ENCODE peak calls at places on chromosomes 16 and 17, in six cellular contexts. One of them, this sample, is unnamed.

GRCh38 chr16:25192096-25192495 is 24.7 kb upstream of the AQP8 start:
- DNase-seq in GM12878: no peak
- DNase-seq in K562: no peak
- DNase-seq in HepG2: no peak
- DNase-seq in H1: no peak
- DNase-seq in GM12891: no peak
- DNase-seq in this sample: no peak

GRCh38 chr16:86898386-86898785 is 320.0 kb downstream of the FOXL1 start:
- DNase-seq in H1: no peak
- DNase-seq in GM12891: no peak
- DNase-seq in GM12878: no peak
- DNase-seq in K562: no peak
- DNase-seq in HepG2: no peak
- DNase-seq in this sample: no peak

GRCh38 chr16:17743158-17743557 is 272.4 kb upstream of the XYLT1 start:
- DNase-seq in GM12878: no peak
- DNase-seq in HepG2: no peak
- DNase-seq in GM12891: no peak
- DNase-seq in K562: no peak
- DNase-seq in H1: no peak
- DNase-seq in this sample: no peak

GRCh38 chr17:9982159-9982558 is 77.1 kb upstream of the RCVRN start:
- DNase-seq in GM12878: no peak
- DNase-seq in H1: peak
- DNase-seq in GM12891: no peak
- DNase-seq in HepG2: peak
- DNase-seq in K562: peak
- DNase-seq in this sample: no peak

GRCh38 chr16:17828012-17828411 is 357.3 kb upstream of the XYLT1 start:
- DNase-seq in K562: peak
- DNase-seq in H1: no peak
- DNase-seq in GM12878: no peak
- DNase-seq in GM12891: no peak
- DNase-seq in HepG2: no peak
- DNase-seq in this sample: no peak

GRCh38 chr16:626174-626765 is 4.5 kb upstream of the WFIKKN1 start:
- DNase-seq in GM12891: no peak
- DNase-seq in K562: no peak
- DNase-seq in GM12878: no peak
- DNase-seq in H1: no peak
- DNase-seq in HepG2: no peak
- DNase-seq in this sample: no peak

GRCh38 chr17:2911035-2911754 is 115.0 kb downstream of the RAP1GAP2 start:
- DNase-seq in GM12891: no peak
- DNase-seq in K562: no peak
- DNase-seq in H1: no peak
- DNase-seq in HepG2: no peak
- DNase-seq in GM12878: no peak
- DNase-seq in this sample: no peak

GRCh38 chr17:60817187-60817586 is 139.5 kb downstream of the BCAS3 start:
- DNase-seq in HepG2: no peak
- DNase-seq in GM12878: no peak
- DNase-seq in K562: no peak
- DNase-seq in H1: no peak
- DNase-seq in GM12891: no peak
- DNase-seq in this sample: no peak

GRCh38 chr16:49586466-49586865 is 212.9 kb downstream of the C16orf78 start:
- DNase-seq in H1: no peak
- DNase-seq in HepG2: no peak
- DNase-seq in GM12891: no peak
- DNase-seq in GM12878: no peak
- DNase-seq in K562: no peak
- DNase-seq in this sample: no peak

GRCh38 chr16:30927789-30928378 is 4.5 kb downstream of the FBXL19 start:
- DNase-seq in GM12878: peak
- DNase-seq in H1: peak
- DNase-seq in K562: peak
- DNase-seq in HepG2: peak
- DNase-seq in GM12891: peak
- DNase-seq in this sample: peak

GRCh38 chr16:30526137-30526822 is at the start of gene ZNF768:
- DNase-seq in H1: peak
- DNase-seq in GM12891: peak
- DNase-seq in HepG2: peak
- DNase-seq in GM12878: no peak
- DNase-seq in K562: peak
- DNase-seq in this sample: peak

GRCh38 chr16:85491798-85492616 is 121.1 kb upstream of the GSE1 start:
- DNase-seq in K562: peak
- DNase-seq in GM12878: no peak
- DNase-seq in GM12891: no peak
- DNase-seq in HepG2: peak
- DNase-seq in H1: no peak
- DNase-seq in this sample: no peak

GRCh38 chr16:8768701-8769100 is 28.7 kb downstream of the TMEM186 start:
- DNase-seq in HepG2: no peak
- DNase-seq in GM12878: no peak
- DNase-seq in K562: no peak
- DNase-seq in H1: no peak
- DNase-seq in GM12891: no peak
- DNase-seq in this sample: no peak

GRCh38 chr16:58027341-58028167 is 2.0 kb downstream of the MMP15 start:
- DNase-seq in GM12891: no peak
- DNase-seq in HepG2: peak
- DNase-seq in GM12878: no peak
- DNase-seq in H1: peak
- DNase-seq in K562: peak
- DNase-seq in this sample: no peak

GRCh38 chr17:45262516-45263476 is 902 bp upstream of the SPATA32 start:
- DNase-seq in HepG2: no peak
- DNase-seq in K562: no peak
- DNase-seq in H1: peak
- DNase-seq in GM12878: no peak
- DNase-seq in GM12891: no peak
- DNase-seq in this sample: no peak

GRCh38 chr17:17416400-17417360 is 60.1 kb upstream of the MED9 start:
- DNase-seq in HepG2: peak
- DNase-seq in GM12891: no peak
- DNase-seq in GM12878: no peak
- DNase-seq in H1: no peak
- DNase-seq in K562: peak
- DNase-seq in this sample: no peak

GRCh38 chr16:31715915-31716314 is 157.7 kb upstream of the ZNF267 start:
- DNase-seq in K562: no peak
- DNase-seq in HepG2: no peak
- DNase-seq in H1: no peak
- DNase-seq in GM12891: no peak
- DNase-seq in GM12878: no peak
- DNase-seq in this sample: no peak

GRCh38 chr16:67246081-67246944 is 968 bp downstream of the FHOD1 start:
- DNase-seq in GM12878: no peak
- DNase-seq in K562: peak
- DNase-seq in HepG2: peak
- DNase-seq in H1: peak
- DNase-seq in GM12891: peak
- DNase-seq in this sample: peak

GRCh38 chr16:6967796-6968195 is 364.8 kb upstream of the RBFOX1 start:
- DNase-seq in H1: no peak
- DNase-seq in K562: no peak
- DNase-seq in HepG2: no peak
- DNase-seq in GM12878: no peak
- DNase-seq in GM12891: no peak
- DNase-seq in this sample: no peak

GRCh38 chr17:42618442-42619150 is 9.1 kb downstream of the TUBG1 start:
- DNase-seq in GM12878: peak
- DNase-seq in K562: peak
- DNase-seq in HepG2: peak
- DNase-seq in GM12891: peak
- DNase-seq in H1: peak
- DNase-seq in this sample: peak

GRCh38 chr17:35087731-35088646 is 24.5 kb upstream of the RFFL start:
- DNase-seq in HepG2: peak
- DNase-seq in GM12878: no peak
- DNase-seq in K562: peak
- DNase-seq in GM12891: no peak
- DNase-seq in H1: no peak
- DNase-seq in this sample: no peak

GRCh38 chr17:40936437-40936971 is 942 bp downstream of the KRT23 start:
- DNase-seq in H1: no peak
- DNase-seq in HepG2: peak
- DNase-seq in K562: no peak
- DNase-seq in GM12878: no peak
- DNase-seq in GM12891: no peak
- DNase-seq in this sample: no peak

GRCh38 chr17:63999680-64000531 is 1.8 kb downstream of the PRR29 start:
- DNase-seq in GM12891: no peak
- DNase-seq in H1: no peak
- DNase-seq in K562: no peak
- DNase-seq in GM12878: no peak
- DNase-seq in HepG2: no peak
- DNase-seq in this sample: no peak

GRCh38 chr17:79735096-79735495 is 4.4 kb downstream of the ENPP7 start:
- DNase-seq in HepG2: no peak
- DNase-seq in K562: no peak
- DNase-seq in GM12878: no peak
- DNase-seq in H1: no peak
- DNase-seq in GM12891: no peak
- DNase-seq in this sample: no peak

GRCh38 chr16:22684282-22685161 is 129.4 kb upstream of the HS3ST2 start:
- DNase-seq in K562: no peak
- DNase-seq in HepG2: no peak
- DNase-seq in GM12891: no peak
- DNase-seq in H1: no peak
- DNase-seq in GM12878: no peak
- DNase-seq in this sample: no peak

GRCh38 chr17:10127819-10128375 is 70.5 kb downstream of the GAS7 start:
- DNase-seq in HepG2: no peak
- DNase-seq in GM12878: no peak
- DNase-seq in H1: no peak
- DNase-seq in K562: no peak
- DNase-seq in GM12891: no peak
- DNase-seq in this sample: no peak

DNA sequence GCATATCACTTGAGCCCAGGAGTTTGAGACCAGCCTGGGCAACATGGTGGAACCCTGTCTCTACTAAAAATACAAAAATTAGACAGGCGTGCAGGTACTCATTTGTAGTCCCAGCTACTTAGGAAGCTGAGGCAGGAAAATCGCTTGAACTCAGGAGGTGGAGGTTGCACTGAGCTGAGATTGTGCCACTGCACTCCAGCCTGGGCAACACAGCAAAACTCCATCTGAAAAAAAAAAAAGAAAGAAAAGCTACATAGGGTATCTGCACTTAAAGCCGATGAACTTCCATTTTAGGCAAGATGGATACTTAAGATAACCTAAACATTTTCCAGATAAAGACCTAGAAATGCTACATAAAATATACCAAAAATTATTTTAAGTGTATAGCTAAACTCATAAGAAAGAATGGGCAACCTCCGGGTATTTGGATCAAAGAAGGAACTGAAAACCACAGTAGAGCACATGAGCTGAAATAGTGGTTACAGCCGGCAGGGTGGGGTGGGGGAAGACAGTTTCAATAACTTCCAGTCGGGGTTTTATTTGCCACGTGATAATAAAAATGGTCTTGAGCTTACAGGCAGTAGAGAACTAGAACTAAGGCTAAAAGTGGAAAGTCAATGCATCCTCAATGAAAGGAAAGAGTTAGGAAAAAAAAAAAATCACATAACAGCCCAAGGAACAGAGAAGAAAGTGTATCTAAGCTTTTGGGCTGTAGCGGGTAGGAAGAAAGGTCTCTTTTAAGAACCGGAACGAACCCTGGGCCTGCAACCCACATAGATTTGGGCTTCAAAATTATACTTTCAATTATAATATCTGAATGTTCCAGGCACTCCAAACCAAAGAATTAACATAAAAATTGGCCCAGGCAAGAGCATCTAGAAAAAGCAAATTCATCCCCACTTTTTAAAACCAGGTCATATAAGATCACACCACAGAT is 53.1 kb downstream of the CFDP1 start:
- DNase-seq in H1: no peak
- DNase-seq in HepG2: no peak
- DNase-seq in K562: no peak
- DNase-seq in GM12878: peak
- DNase-seq in GM12891: peak
- DNase-seq in this sample: peak
- TF ChIP-seq TAF1 in H1: no peak
- TF ChIP-seq TAF1 in HepG2: no peak
- TF ChIP-seq TAF1 in K562: no peak
- TF ChIP-seq TAF1 in GM12878: no peak
- TF ChIP-seq TAF1 in GM12891: no peak
- TF ChIP-seq TAF1 in this sample: no peak

GRCh38 chr16:48373258-48374050 is 11.8 kb downstream of the SIAH1 start:
- DNase-seq in GM12878: no peak
- DNase-seq in H1: no peak
- DNase-seq in HepG2: no peak
- DNase-seq in K562: no peak
- DNase-seq in GM12891: no peak
- DNase-seq in this sample: no peak

GRCh38 chr16:48378276-48378675 is 6.9 kb downstream of the SIAH1 start:
- DNase-seq in H1: no peak
- DNase-seq in GM12878: no peak
- DNase-seq in HepG2: no peak
- DNase-seq in K562: no peak
- DNase-seq in GM12891: no peak
- DNase-seq in this sample: no peak

GRCh38 chr16:48370234-48370633 is 15.0 kb downstream of the SIAH1 start:
- DNase-seq in GM12891: no peak
- DNase-seq in H1: no peak
- DNase-seq in GM12878: no peak
- DNase-seq in HepG2: no peak
- DNase-seq in K562: no peak
- DNase-seq in this sample: no peak

GRCh38 chr16:48369765-48370164 is 15.4 kb downstream of the SIAH1 start:
- DNase-seq in K562: no peak
- DNase-seq in HepG2: no peak
- DNase-seq in GM12878: no peak
- DNase-seq in H1: no peak
- DNase-seq in GM12891: no peak
- DNase-seq in this sample: no peak

GRCh38 chr16:48374255-48374654 is 11.0 kb downstream of the SIAH1 start:
- DNase-seq in K562: no peak
- DNase-seq in GM12891: no peak
- DNase-seq in HepG2: no peak
- DNase-seq in GM12878: no peak
- DNase-seq in H1: no peak
- DNase-seq in this sample: no peak
- TF ChIP-seq POLR2A in K562: no peak
- TF ChIP-seq POLR2A in GM12891: no peak
- TF ChIP-seq POLR2A in HepG2: no peak
- TF ChIP-seq POLR2A in GM12878: no peak
- TF ChIP-seq POLR2A in H1: no peak
- TF ChIP-seq POLR2A in this sample: no peak

GRCh38 chr17:30344283-30345088 is 10.6 kb upstream of the TMIGD1 start:
- DNase-seq in H1: no peak
- DNase-seq in GM12891: no peak
- DNase-seq in K562: peak
- DNase-seq in HepG2: peak
- DNase-seq in GM12878: no peak
- DNase-seq in this sample: no peak
- TF ChIP-seq TAF1 in H1: no peak
- TF ChIP-seq TAF1 in GM12891: no peak
- TF ChIP-seq TAF1 in K562: no peak
- TF ChIP-seq TAF1 in HepG2: peak
- TF ChIP-seq TAF1 in GM12878: no peak
- TF ChIP-seq TAF1 in this sample: no peak

GRCh38 chr17:56674401-56674925 is 81.0 kb downstream of the NOG start:
- DNase-seq in K562: no peak
- DNase-seq in GM12891: no peak
- DNase-seq in GM12878: no peak
- DNase-seq in H1: no peak
- DNase-seq in HepG2: no peak
- DNase-seq in this sample: no peak
- TF ChIP-seq POLR2A in K562: no peak
- TF ChIP-seq POLR2A in GM12891: no peak
- TF ChIP-seq POLR2A in GM12878: no peak
- TF ChIP-seq POLR2A in H1: no peak
- TF ChIP-seq POLR2A in HepG2: no peak
- TF ChIP-seq POLR2A in this sample: no peak

This sample was measured in GM12892.